ENCODE peak calls at places on chromosomes 12 and 14, in five cellular contexts. Z, G, V, C and H are unnamed samples.
A peak's percentile ranks its signal among the peaks of the same experiment; 100 is the strongest.

GRCh38 chr12:12561305-12562015 is 1.2 kb downstream of the DUSP16 start:
- DNase-seq in Z (peak; percentile 64), G (peak; percentile 36), V (peak; percentile 16), C (no peak), H (no peak)

GRCh38 chr12:128818065-128819022 is 5.4 kb downstream of the SLC15A4 start:
- DNase-seq in Z (peak; percentile 59), G (peak; percentile 33), V (no peak), C (no peak), H (no peak)

GRCh38 chr12:78403136-78403535 is 461.4 kb upstream of the SYT1 start:
- DNase-seq in Z (peak; percentile 17), G (peak; percentile 85), V (no peak), C (no peak), H (no peak)

GRCh38 chr12:65696227-65696626 is 128.1 kb upstream of the HMGA2 start:
- DNase-seq in Z (no peak), G (peak; percentile 70), V (no peak), C (no peak), H (no peak)

GRCh38 chr12:76503957-76504356 is 55.6 kb downstream of the OSBPL8 start:
- DNase-seq in Z (no peak), G (no peak), V (no peak), C (no peak), H (no peak)

GRCh38 chr14:65574611-65575010 is 162.1 kb downstream of the FUT8 start:
- DNase-seq in Z (no peak), G (no peak), V (no peak), C (no peak), H (no peak)

GRCh38 chr12:75684678-75685620 is 173.5 kb upstream of the KRR1 start:
- DNase-seq in Z (peak; percentile 90), G (no peak), V (no peak), C (no peak), H (no peak)

GRCh38 chr14:60094306-60094897 is 2.7 kb downstream of the PCNX4 start:
- DNase-seq in Z (peak; percentile 71), G (peak; percentile 87), V (no peak), C (no peak), H (no peak)

GRCh38 chr12:80939231-80939950 is 1.7 kb upstream of the LIN7A start:
- DNase-seq in Z (peak; percentile 11), G (no peak), V (no peak), C (no peak), H (no peak)

GRCh38 chr12:119807380-119807779 is 69.7 kb downstream of the CIT start:
- DNase-seq in Z (no peak), G (no peak), V (no peak), C (no peak), H (no peak)

GRCh38 chr12:56461235-56462159 is 6.9 kb upstream of the SPRYD4 start:
- DNase-seq in Z (no peak), G (peak; percentile 65), V (no peak), C (peak; percentile 72), H (no peak)

GRCh38 chr12:80778005-80778541 is 61.4 kb downstream of the MYF5 start:
- DNase-seq in Z (peak; percentile 94), G (peak; percentile 52), V (no peak), C (no peak), H (peak; percentile 82)

GRCh38 chr12:117331691-117332090 is 29.7 kb downstream of the NOS1 start:
- DNase-seq in Z (no peak), G (peak; percentile 77), V (no peak), C (no peak), H (no peak)

GRCh38 chr12:121776190-121777098 is 17.0 kb downstream of the RHOF start:
- DNase-seq in Z (peak; percentile 73), G (peak; percentile 81), V (no peak), C (no peak), H (no peak)

GRCh38 chr12:64387201-64387816 is 3.2 kb downstream of the C12orf56 start:
- DNase-seq in Z (no peak), G (peak; percentile 80), V (no peak), C (no peak), H (no peak)

GRCh38 chr12:49671051-49671765 is 36.0 kb downstream of the FMNL3 start:
- DNase-seq in Z (no peak), G (no peak), V (no peak), C (no peak), H (no peak)

GRCh38 chr12:124970647-124971402 is 18.1 kb downstream of the DHX37 start:
- DNase-seq in Z (no peak), G (no peak), V (no peak), C (no peak), H (no peak)

GRCh38 chr14:32417956-32418552 is 89.0 kb downstream of the AKAP6 start:
- DNase-seq in Z (peak; percentile 76), G (peak; percentile 82), V (peak; percentile 28), C (no peak), H (no peak)

GRCh38 chr12:38903596-38903995 is 1.8 kb downstream of the CPNE8 start:
- DNase-seq in Z (no peak), G (no peak), V (no peak), C (no peak), H (no peak)

GRCh38 chr14:68782091-68782981 is 10.5 kb downstream of the ZFP36L1 start:
- DNase-seq in Z (no peak), G (no peak), V (no peak), C (no peak), H (no peak)

GRCh38 chr14:28759658-28760313 is 6.8 kb upstream of the FOXG1 start:
- DNase-seq in Z (no peak), G (no peak), V (no peak), C (no peak), H (no peak)

GRCh38 chr12:92546259-92546825 is 156.4 kb upstream of the PLEKHG7 start:
- DNase-seq in Z (no peak), G (no peak), V (no peak), C (no peak), H (no peak)

GRCh38 chr12:48489012-48489411 is 6.7 kb downstream of the C12orf54 start:
- DNase-seq in Z (peak; percentile 1), G (no peak), V (no peak), C (no peak), H (peak; percentile 3)

GRCh38 chr12:26460361-26460760 is 265.0 kb downstream of the SSPN start:
- DNase-seq in Z (no peak), G (no peak), V (no peak), C (no peak), H (no peak)

GRCh38 chr14:54490448-54490805 is 1.6 kb upstream of the GMFB start:
- DNase-seq in Z (no peak), G (peak; percentile 63), V (no peak), C (no peak), H (no peak)

GRCh38 chr14:50318031-50318626 is 6.0 kb downstream of the DMAC2L start:
- DNase-seq in Z (peak; percentile 65), G (peak; percentile 66), V (no peak), C (no peak), H (no peak)

GRCh38 chr12:131922772-131923171 is 6.3 kb upstream of the PUS1 start:
- DNase-seq in Z (no peak), G (no peak), V (no peak), C (no peak), H (no peak)

GRCh38 chr14:22319526-22320352 is 269.3 kb downstream of the DAD1 start:
- DNase-seq in Z (peak; percentile 72), G (peak; percentile 89), V (peak; percentile 11), C (no peak), H (no peak)

GRCh38 chr14:30569216-30569902 is 10.4 kb downstream of the G2E3 start:
- DNase-seq in Z (peak; percentile 25), G (no peak), V (no peak), C (no peak), H (no peak)

GRCh38 chr12:110224379-110225304 is 56.4 kb upstream of the ATP2A2 start:
- DNase-seq in Z (peak; percentile 91), G (peak; percentile 91), V (no peak), C (no peak), H (peak; percentile 62)

GRCh38 chr12:23626791-23627190 is 322.7 kb downstream of the SOX5 start:
- DNase-seq in Z (no peak), G (no peak), V (no peak), C (no peak), H (no peak)

GRCh38 chr12:50699940-50700339 is 64.0 kb upstream of the ATF1 start:
- DNase-seq in Z (no peak), G (no peak), V (no peak), C (no peak), H (no peak)

GRCh38 chr14:37610945-37611523 is 15.6 kb downstream of the TTC6 start:
- DNase-seq in Z (no peak), G (no peak), V (no peak), C (no peak), H (no peak)
- H3K27me3 ChIP-seq in Z (peaks cover 63% of the 10 kb centered on the region), G (no peaks in the 10 kb centered on the region), V (no peaks in the 10 kb centered on the region), C (no peaks in the 10 kb centered on the region), H (peaks cover 36% of the 10 kb centered on the region)

GRCh38 chr14:25103261-25103660 is 53.3 kb upstream of the STXBP6 start:
- DNase-seq in Z (no peak), G (no peak), V (no peak), C (no peak), H (no peak)
- H3K27me3 ChIP-seq in Z (no peaks in the 10 kb centered on the region), G (no peaks in the 10 kb centered on the region), V (no peaks in the 10 kb centered on the region), C (no peaks in the 10 kb centered on the region), H (no peaks in the 10 kb centered on the region)

DNA sequence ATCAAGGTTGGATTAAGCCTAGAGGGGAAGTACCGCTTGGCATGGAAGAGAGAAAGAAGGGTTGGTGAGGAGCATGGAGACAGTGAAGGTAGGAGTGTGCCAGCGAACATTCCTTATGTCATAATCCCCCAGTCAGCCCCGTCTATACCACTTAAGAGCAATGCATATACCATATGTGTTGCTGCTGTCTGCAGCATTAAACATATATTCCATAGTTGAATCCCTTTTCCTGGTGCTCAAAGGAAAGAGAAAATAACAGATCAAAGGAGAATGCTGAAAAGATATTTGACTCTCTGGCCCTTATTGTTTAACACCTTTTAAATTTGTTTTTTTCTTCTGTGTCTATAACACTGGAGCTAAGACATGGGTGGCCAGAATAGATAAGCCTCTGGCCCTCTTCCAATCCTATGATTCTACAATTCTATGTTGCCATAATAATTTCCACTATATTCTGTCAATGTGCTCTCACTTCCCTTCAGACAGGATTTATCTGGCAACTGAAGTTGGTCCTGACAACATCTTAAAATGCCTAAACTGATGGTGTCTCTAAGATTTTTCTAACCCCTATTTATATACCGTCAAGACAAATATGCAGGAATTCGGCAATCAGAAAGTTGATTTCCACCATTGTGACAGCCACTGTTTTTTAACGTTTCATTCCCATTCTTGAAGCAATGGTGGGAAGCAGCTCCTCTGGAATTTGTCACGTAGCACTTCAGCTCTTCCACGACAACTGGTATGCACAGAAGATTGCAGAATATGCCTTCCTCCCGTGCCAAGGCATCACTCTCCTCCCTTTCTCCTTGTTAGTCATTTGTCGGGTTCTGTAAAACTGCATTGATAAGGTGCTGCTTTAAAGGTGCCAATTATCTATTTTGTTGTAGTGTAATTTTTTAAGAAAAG is 204.8 kb downstream of the BCAT1 start:
- DNase-seq in Z (peak; percentile 50), G (no peak), V (no peak), C (no peak), H (no peak)
- H3K27me3 ChIP-seq in Z (no peaks in the 10 kb centered on the region), G (peaks cover 15% of the 10 kb centered on the region), V (no peaks in the 10 kb centered on the region), C (no peaks in the 10 kb centered on the region), H (no peaks in the 10 kb centered on the region)

GRCh38 chr12:52756281-52756960 is 20.7 kb downstream of the KRT76 start:
- DNase-seq in Z (no peak), G (no peak), V (no peak), C (no peak), H (no peak)
- H3K27me3 ChIP-seq in Z (peaks cover 4% of the 10 kb centered on the region), G (peaks cover 3% of the 10 kb centered on the region), V (no peaks in the 10 kb centered on the region), C (no peaks in the 10 kb centered on the region), H (peaks cover 7% of the 10 kb centered on the region)

GRCh38 chr14:34044666-34045306 is 93.9 kb upstream of the EGLN3 start:
- DNase-seq in Z (no peak), G (no peak), V (no peak), C (no peak), H (no peak)
- H3K27me3 ChIP-seq in Z (no peaks in the 10 kb centered on the region), G (no peaks in the 10 kb centered on the region), V (no peaks in the 10 kb centered on the region), C (no peaks in the 10 kb centered on the region), H (no peaks in the 10 kb centered on the region)

GRCh38 chr14:105855246-105855892 is 329.0 kb downstream of the TMEM121 start:
- DNase-seq in Z (no peak), G (no peak), V (no peak), C (no peak), H (no peak)
- H3K27me3 ChIP-seq in Z (no peaks in the 10 kb centered on the region), G (no peaks in the 10 kb centered on the region), V (no peaks in the 10 kb centered on the region), C (no peaks in the 10 kb centered on the region), H (no peaks in the 10 kb centered on the region)